ENCODE peak calls at places on chromosomes 12 and 14, in seven cellular contexts. U, I, X, Z, E, J and R are unnamed samples.

GRCh38 chr14:23517650-23518329 is 33.8 kb downstream of the ZFHX2 start:
- DNase-seq in U (no peak), I (no peak), X (no peak), Z (no peak), E (no peak), J (no peak), R (no peak)

GRCh38 chr12:12182926-12183325 is 83.9 kb downstream of the LRP6 start:
- DNase-seq in U (no peak), I (no peak), X (no peak), Z (no peak), E (no peak), J (no peak), R (no peak)

GRCh38 chr14:54396183-54396492 is 669 bp upstream of the CDKN3 start:
- DNase-seq in U (no peak), I (peak), X (no peak), Z (no peak), E (no peak), J (no peak), R (no peak)

GRCh38 chr12:111904438-111904837 is 62.4 kb downstream of the MAPKAPK5 start:
- DNase-seq in U (no peak), I (no peak), X (no peak), Z (no peak), E (no peak), J (no peak), R (no peak)

GRCh38 chr12:81639196-81639595 is 120.0 kb downstream of the PPFIA2 start:
- DNase-seq in U (no peak), I (no peak), X (no peak), Z (no peak), E (no peak), J (no peak), R (no peak)

GRCh38 chr12:130342442-130342841 is 4.8 kb downstream of the PIWIL1 start:
- DNase-seq in U (no peak), I (no peak), X (no peak), Z (no peak), E (no peak), J (no peak), R (no peak)

GRCh38 chr12:9706081-9706685 is 26.7 kb downstream of the CLECL1 start:
- DNase-seq in U (no peak), I (no peak), X (no peak), Z (no peak), E (no peak), J (no peak), R (no peak)

GRCh38 chr14:32224731-32225377 is 21.8 kb upstream of the RNU6-8 start:
- DNase-seq in U (peak), I (peak), X (peak), Z (no peak), E (no peak), J (no peak), R (peak)

GRCh38 chr12:7197846-7198245 is 8.4 kb downstream of the PEX5 start:
- DNase-seq in U (no peak), I (no peak), X (no peak), Z (no peak), E (no peak), J (no peak), R (no peak)

GRCh38 chr14:21498540-21499526 is 12.3 kb downstream of the METTL3 start:
- DNase-seq in U (no peak), I (no peak), X (no peak), Z (no peak), E (no peak), J (no peak), R (no peak)

GRCh38 chr12:45216297-45216982 is 545 bp downstream of the ANO6 start:
- DNase-seq in U (peak), I (peak), X (peak), Z (peak), E (peak), J (peak), R (peak)

GRCh38 chr14:56501909-56502530 is 77.6 kb upstream of the TMEM260 start:
- DNase-seq in U (no peak), I (no peak), X (no peak), Z (no peak), E (no peak), J (no peak), R (no peak)

GRCh38 chr14:68412505-68413496 is 380.1 kb downstream of the ZFP36L1 start:
- DNase-seq in U (no peak), I (no peak), X (no peak), Z (no peak), E (no peak), J (no peak), R (no peak)

GRCh38 chr12:132429122-132429931 is 60.6 kb upstream of the FBRSL1 start:
- DNase-seq in U (no peak), I (peak), X (no peak), Z (no peak), E (no peak), J (no peak), R (no peak)

GRCh38 chr12:112349440-112349839 is 32.8 kb downstream of the HECTD4 start:
- DNase-seq in U (no peak), I (no peak), X (no peak), Z (no peak), E (no peak), J (no peak), R (no peak)

GRCh38 chr12:23729354-23729753 is 220.1 kb downstream of the SOX5 start:
- DNase-seq in U (no peak), I (no peak), X (no peak), Z (no peak), E (no peak), J (no peak), R (no peak)

GRCh38 chr14:75647650-75648049 is 13.0 kb downstream of the ERG28 start:
- DNase-seq in U (no peak), I (no peak), X (no peak), Z (no peak), E (no peak), J (no peak), R (peak)

GRCh38 chr12:45128637-45129036 is 77.7 kb upstream of the DBX2 start:
- DNase-seq in U (no peak), I (no peak), X (no peak), Z (no peak), E (no peak), J (no peak), R (no peak)

GRCh38 chr12:76762556-76762955 is 1.4 kb upstream of the ZDHHC17 start:
- DNase-seq in U (no peak), I (no peak), X (no peak), Z (no peak), E (no peak), J (no peak), R (no peak)

GRCh38 chr12:2051700-2052625 is 824 bp upstream of the CACNA1C start:
- DNase-seq in U (no peak), I (no peak), X (no peak), Z (no peak), E (no peak), J (no peak), R (no peak)

GRCh38 chr14:88242426-88242825 is 80.6 kb downstream of the KCNK10 start:
- DNase-seq in U (no peak), I (no peak), X (no peak), Z (no peak), E (no peak), J (no peak), R (no peak)

GRCh38 chr14:61145258-61145902 is 135.8 kb downstream of the TMEM30B start:
- DNase-seq in U (peak), I (no peak), X (no peak), Z (no peak), E (no peak), J (no peak), R (peak)

GRCh38 chr12:26813812-26814211 is 19.2 kb downstream of the ITPR2 start:
- DNase-seq in U (no peak), I (no peak), X (no peak), Z (no peak), E (no peak), J (no peak), R (no peak)

GRCh38 chr12:77841467-77842054 is 10.9 kb downstream of the NAV3 start:
- DNase-seq in U (no peak), I (peak), X (no peak), Z (no peak), E (no peak), J (no peak), R (peak)

GRCh38 chr12:34395056-34396005 is 373.0 kb downstream of the ALG10 start:
- DNase-seq in U (peak), I (peak), X (peak), Z (peak), E (peak), J (peak), R (peak)

GRCh38 chr12:8687846-8688601 is 9.8 kb upstream of the RIMKLB start:
- DNase-seq in U (no peak), I (peak), X (peak), Z (peak), E (no peak), J (no peak), R (peak)

GRCh38 chr12:123120452-123121166 is 30.3 kb downstream of the PITPNM2 start:
- DNase-seq in U (no peak), I (no peak), X (no peak), Z (no peak), E (no peak), J (no peak), R (no peak)

GRCh38 chr14:35211067-35211466 is 81.1 kb upstream of the PSMA6 start:
- DNase-seq in U (no peak), I (no peak), X (no peak), Z (no peak), E (no peak), J (no peak), R (no peak)

GRCh38 chr12:42698213-42698612 is 108.7 kb upstream of the PRICKLE1 start:
- DNase-seq in U (no peak), I (no peak), X (no peak), Z (no peak), E (no peak), J (no peak), R (no peak)

GRCh38 chr12:96514328-96514727 is 25.0 kb downstream of the CFAP54 start:
- DNase-seq in U (no peak), I (no peak), X (no peak), Z (no peak), E (no peak), J (no peak), R (no peak)

GRCh38 chr14:52351561-52352491 is 37.7 kb downstream of the PTGER2 start:
- DNase-seq in U (no peak), I (no peak), X (no peak), Z (no peak), E (no peak), J (no peak), R (no peak)

GRCh38 chr12:43267782-43268181 is 284.2 kb downstream of the ADAMTS20 start:
- DNase-seq in U (no peak), I (no peak), X (no peak), Z (no peak), E (no peak), J (no peak), R (no peak)

GRCh38 chr12:43676183-43676813 is 82.3 kb downstream of the PUS7L start:
- DNase-seq in U (no peak), I (no peak), X (no peak), Z (no peak), E (no peak), J (no peak), R (no peak)

GRCh38 chr14:60240139-60240856 is 8.7 kb upstream of the PPM1A start:
- DNase-seq in U (no peak), I (no peak), X (no peak), Z (no peak), E (no peak), J (no peak), R (no peak)

GRCh38 chr14:78119440-78119839 is 50.7 kb upstream of the NRXN3 start:
- DNase-seq in U (no peak), I (no peak), X (no peak), Z (no peak), E (no peak), J (no peak), R (no peak)

GRCh38 chr12:22544038-22544979 is at the start of gene C2CD5:
- DNase-seq in U (peak), I (peak), X (peak), Z (peak), E (peak), J (peak), R (peak)

GRCh38 chr12:75766263-75767160 is 255.1 kb upstream of the KRR1 start:
- DNase-seq in U (no peak), I (peak), X (no peak), Z (no peak), E (no peak), J (no peak), R (no peak)

GRCh38 chr12:69007166-69007857 is 74.3 kb upstream of the CPM start:
- DNase-seq in U (no peak), I (no peak), X (no peak), Z (peak), E (peak), J (no peak), R (no peak)

GRCh38 chr14:73457050-73457934 is 1.1 kb downstream of the NUMB start:
- DNase-seq in U (no peak), I (no peak), X (peak), Z (no peak), E (peak), J (peak), R (peak)

DNA sequence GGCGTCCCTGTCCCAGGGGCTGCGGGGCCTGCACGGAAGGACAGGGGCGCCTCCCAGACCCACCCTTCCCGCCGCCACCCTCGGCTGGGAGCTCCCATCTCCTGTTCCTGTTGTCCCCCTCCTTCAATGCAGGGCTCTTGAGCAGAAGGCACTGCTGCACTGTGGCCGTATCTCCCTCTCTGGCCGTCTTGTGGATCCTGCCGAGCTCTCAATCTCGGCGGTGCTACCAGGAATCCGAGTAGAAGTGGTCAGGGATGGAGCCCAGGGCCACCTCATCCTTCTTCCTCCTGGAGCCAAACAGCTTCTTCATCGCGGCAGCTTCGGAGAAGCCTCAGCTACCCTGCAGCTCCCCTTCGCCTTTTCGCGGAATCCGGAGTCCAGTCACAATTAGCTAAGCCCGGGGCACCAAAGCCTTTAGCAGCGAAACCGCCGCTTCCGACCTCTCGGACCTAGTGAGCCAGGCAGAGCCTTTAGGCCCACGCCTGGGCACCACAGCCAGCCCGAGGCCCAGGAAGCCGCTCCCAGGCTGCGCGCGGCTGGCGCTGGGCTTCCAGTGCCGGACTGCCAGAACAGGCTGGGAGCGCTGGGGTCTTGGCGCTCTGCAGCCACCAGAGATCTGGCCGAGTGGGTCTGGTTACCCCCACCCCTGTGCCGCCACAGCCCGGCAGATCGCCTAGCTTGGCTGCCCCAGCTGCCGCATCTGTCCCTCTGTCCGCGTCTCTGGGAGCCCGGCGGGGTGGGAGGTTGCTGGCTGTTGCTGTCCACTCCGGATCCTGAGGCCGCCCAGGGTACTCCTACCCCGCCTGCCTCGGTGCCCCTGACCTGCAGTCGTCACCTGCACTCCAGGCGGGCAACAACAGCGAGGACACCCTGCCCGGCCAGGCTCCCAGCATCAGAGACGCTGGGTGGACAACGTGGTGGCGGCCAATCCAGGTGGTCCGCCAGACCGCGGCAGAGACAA is 69.1 kb downstream of the ASCL4 start:
- DNase-seq in U (no peak), I (no peak), X (no peak), Z (no peak), E (no peak), J (no peak), R (no peak)
- H3K4me3 ChIP-seq in U (peak), I (no peak), X (peak), Z (no peak), E (peak), J (peak), R (peak)

DNA sequence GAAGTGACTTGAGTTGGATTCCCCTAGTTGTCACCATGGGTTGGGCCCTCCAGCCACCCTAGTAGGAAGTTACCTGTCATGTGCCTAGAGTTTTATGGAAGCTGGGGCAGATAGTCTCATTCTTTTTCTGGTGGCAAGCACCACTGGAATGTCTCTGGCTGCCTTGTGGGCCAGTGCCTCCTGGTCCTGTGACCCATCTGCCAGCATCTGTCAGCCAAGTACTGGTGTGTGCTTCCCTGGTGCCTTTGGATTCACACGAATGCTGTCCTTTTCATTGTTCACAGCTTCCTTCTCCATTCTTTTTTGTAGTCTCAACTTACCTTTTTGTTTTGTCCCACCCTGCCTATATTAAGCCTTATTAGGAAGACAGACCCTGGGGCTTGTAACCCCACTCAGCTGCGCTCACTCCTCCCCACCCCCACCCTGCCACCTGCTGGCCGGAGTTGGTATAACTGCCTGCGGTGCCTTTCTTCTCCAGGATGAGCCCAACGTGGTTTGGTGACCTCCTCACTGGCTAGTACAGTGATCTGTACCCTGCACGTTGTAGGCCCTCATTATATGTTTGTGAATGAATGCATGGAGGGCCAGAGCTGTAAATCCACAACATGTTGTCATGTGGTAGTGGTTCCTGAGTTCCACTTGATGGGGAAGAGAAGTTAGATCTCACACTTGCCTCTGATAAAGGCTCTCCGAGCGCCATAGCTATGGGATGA is 125.7 kb downstream of the TSPAN9 start:
- DNase-seq in U (no peak), I (peak), X (no peak), Z (peak), E (peak), J (no peak), R (peak)
- TF ChIP-seq CTCF in U (peak), I (peak), X (peak), Z (peak), E (peak), J (peak), R (peak)

GRCh38 chr14:104702106-104702505 is 12.7 kb downstream of the INF2 start:
- DNase-seq in U (no peak), I (no peak), X (no peak), Z (no peak), E (no peak), J (no peak), R (no peak)
- H3K27ac ChIP-seq in U (no peak), I (no peak), X (peak), Z (no peak), E (no peak), J (peak), R (no peak)

GRCh38 chr14:103104654-103105511 is 10.4 kb downstream of the EXOC3L4 start:
- DNase-seq in U (no peak), I (peak), X (no peak), Z (peak), E (peak), J (peak), R (peak)
- H3K4me3 ChIP-seq in U (no peak), I (no peak), X (no peak), Z (no peak), E (peak), J (peak), R (no peak)

GRCh38 chr12:108634225-108634795 is 616 bp upstream of the SELPLG start:
- DNase-seq in U (peak), I (no peak), X (peak), Z (peak), E (peak), J (no peak), R (no peak)

GRCh38 chr12:108633081-108633533 is 587 bp downstream of the SELPLG start:
- DNase-seq in U (no peak), I (no peak), X (peak), Z (no peak), E (peak), J (no peak), R (no peak)

GRCh38 chr12:108635201-108635996 is 1.7 kb upstream of the SELPLG start:
- DNase-seq in U (no peak), I (no peak), X (peak), Z (peak), E (peak), J (no peak), R (no peak)

GRCh38 chr12:108635997-108636808 is 2.5 kb upstream of the SELPLG start:
- DNase-seq in U (no peak), I (no peak), X (peak), Z (no peak), E (no peak), J (no peak), R (no peak)

GRCh38 chr12:108633534-108634224 is at the start of gene SELPLG:
- DNase-seq in U (peak), I (no peak), X (peak), Z (peak), E (peak), J (peak), R (peak)
- TF ChIP-seq CTCF in U (no peak), I (no peak), X (no peak), Z (peak), E (peak), J (no peak), R (peak)

DNA sequence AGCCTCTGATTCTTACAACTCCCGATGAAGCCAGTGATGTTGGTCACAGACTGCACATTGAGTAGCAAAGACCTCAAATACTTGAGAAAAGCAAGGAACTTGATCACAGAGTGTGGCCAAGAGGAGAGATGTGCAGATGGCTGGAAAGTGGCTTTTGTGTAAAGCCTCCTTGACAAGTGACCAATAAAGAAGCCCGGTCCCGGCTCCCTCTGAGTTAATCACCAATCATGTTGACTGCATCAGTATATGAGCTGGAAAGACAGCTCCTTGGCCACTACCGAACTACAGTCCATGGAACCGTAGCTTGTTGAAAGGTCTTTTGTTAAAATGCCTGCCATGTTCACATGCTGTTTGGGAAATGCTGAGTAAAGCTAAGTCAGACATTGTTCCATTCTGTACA is 23.7 kb upstream of the SERPINA6 start:
- DNase-seq in U (no peak), I (no peak), X (no peak), Z (no peak), E (no peak), J (no peak), R (no peak)
- H3K27ac ChIP-seq in U (no peak), I (no peak), X (no peak), Z (no peak), E (no peak), J (no peak), R (no peak)

GRCh38 chr14:104224516-104225281 is 86.3 kb downstream of the KIF26A start:
- DNase-seq in U (no peak), I (peak), X (no peak), Z (peak), E (no peak), J (no peak), R (no peak)
- H3K4me3 ChIP-seq in U (no peak), I (peak), X (no peak), Z (no peak), E (no peak), J (no peak), R (no peak)